ENCODE peak calls at places on chromosomes 2 and 18, in four cellular contexts. U, E, F and Q are unnamed samples.

GRCh38 chr2:142094233-142094632 is 36.6 kb downstream of the LRP1B start:
- DNase-seq in U (no peak), E (no peak), F (no peak), Q (no peak)

GRCh38 chr2:42474765-42475454 is 18.9 kb downstream of the KCNG3 start:
- DNase-seq in U (no peak), E (no peak), F (peak), Q (no peak)

GRCh38 chr2:175930504-175930903 is 71.6 kb downstream of the LNPK start:
- DNase-seq in U (no peak), E (no peak), F (peak), Q (no peak)

GRCh38 chr18:48634975-48635374 is 96.1 kb downstream of the CTIF start:
- DNase-seq in U (no peak), E (no peak), F (no peak), Q (no peak)

GRCh38 chr2:26717362-26717761 is 24.8 kb downstream of the KCNK3 start:
- DNase-seq in U (no peak), E (no peak), F (no peak), Q (no peak)

GRCh38 chr2:20433249-20433648 is 13.6 kb upstream of the RHOB start:
- DNase-seq in U (no peak), E (no peak), F (no peak), Q (no peak)

GRCh38 chr18:57466307-57466706 is 31.1 kb downstream of the ONECUT2 start:
- DNase-seq in U (no peak), E (no peak), F (no peak), Q (no peak)

GRCh38 chr2:112582314-112582746 is 2.1 kb upstream of the CHCHD5 start:
- DNase-seq in U (peak), E (peak), F (peak), Q (peak)

GRCh38 chr2:95389256-95390119 is 13.0 kb upstream of the FAHD2A start:
- DNase-seq in U (peak), E (peak), F (peak), Q (peak)

GRCh38 chr2:162301151-162301804 is 17.2 kb downstream of the IFIH1 start:
- DNase-seq in U (peak), E (peak), F (peak), Q (peak)

GRCh38 chr18:27491772-27492171 is 306.7 kb upstream of the CHST9 start:
- DNase-seq in U (no peak), E (no peak), F (no peak), Q (no peak)

GRCh38 chr2:45946023-45946422 is 294.5 kb downstream of the PRKCE start:
- DNase-seq in U (peak), E (no peak), F (no peak), Q (peak)

GRCh38 chr2:239735131-239735828 is 289.9 kb downstream of the NDUFA10 start:
- DNase-seq in U (no peak), E (peak), F (no peak), Q (no peak)